ENCODE peak calls at places on chromosomes 12 and 14, in five cellular contexts. X is fibroblast of lung, P is Karpas-422, O is HCT116, B is GM23248. S is an unnamed sample.

GRCh38 chr14:26026384-26026783 is 571.4 kb downstream of the NOVA1 start:
- DNase-seq in O (no peak), B (no peak), P (no peak), X (no peak), S (no peak)

GRCh38 chr12:69501154-69501895 is 31.1 kb downstream of the FRS2 start:
- DNase-seq in B (peak; percentile 76), P (no peak), X (no peak), O (no peak), S (no peak)

GRCh38 chr14:77868552-77869300 is 68.8 kb downstream of the ADCK1 start:
- DNase-seq in X (no peak), B (no peak), O (no peak), P (no peak), S (no peak)

GRCh38 chr12:132190834-132191500 is 46.7 kb downstream of the NOC4L start:
- DNase-seq in P (no peak), B (no peak), X (no peak), O (no peak), S (no peak)

GRCh38 chr12:3651585-3652424 is 101.1 kb downstream of the CRACR2A start:
- DNase-seq in P (no peak), O (no peak), X (peak; percentile 6), B (no peak), S (no peak)

GRCh38 chr14:58243790-58244555 is 670 bp upstream of the PSMA3 start:
- DNase-seq in O (peak; percentile 26), B (peak; percentile 55), X (no peak), P (peak; percentile 75), S (no peak)

GRCh38 chr12:98799411-98799810 is 154.3 kb downstream of the APAF1 start:
- DNase-seq in P (no peak), O (peak; percentile 2), X (no peak), B (no peak), S (no peak)

GRCh38 chr14:70635971-70636595 is 5.6 kb upstream of the TTC9 start:
- DNase-seq in X (no peak), B (no peak), P (no peak), O (peak; percentile 58), S (no peak)

GRCh38 chr12:5173511-5174011 is 129.9 kb downstream of the KCNA5 start:
- DNase-seq in X (no peak), B (peak; percentile 33), O (peak; percentile 51), P (no peak), S (no peak)

GRCh38 chr12:80925237-80925636 is 12.5 kb downstream of the LIN7A start:
- DNase-seq in X (no peak), B (no peak), P (no peak), O (no peak), S (no peak)

GRCh38 chr14:100836053-100836805 is 10.3 kb downstream of the MEG3 start:
- DNase-seq in X (no peak), P (no peak), O (no peak), B (no peak), S (peak; percentile 49)

GRCh38 chr12:110916295-110916875 is 4.0 kb downstream of the MYL2 start:
- DNase-seq in X (no peak), P (no peak), O (no peak), B (no peak), S (no peak)

GRCh38 chr14:95490727-95491451 is 25.6 kb downstream of the SYNE3 start:
- DNase-seq in P (no peak), O (peak; percentile 12), B (peak; percentile 28), X (peak; percentile 40), S (peak; percentile 26)

GRCh38 chr14:22900088-22900799 is 17.2 kb downstream of the REM2 start:
- DNase-seq in B (peak; percentile 78), P (peak; percentile 91), O (peak; percentile 70), X (peak; percentile 81), S (no peak)

GRCh38 chr12:10641735-10642500 is 28.5 kb upstream of the MAGOHB start:
- DNase-seq in B (peak; percentile 76), O (no peak), P (no peak), X (peak; percentile 11), S (no peak)

GRCh38 chr12:47205532-47206449 is 126.0 kb upstream of the AMIGO2 start:
- DNase-seq in X (no peak), O (no peak), P (no peak), B (no peak), S (no peak)

GRCh38 chr12:113407931-113408585 is 4.4 kb upstream of the SDS start:
- DNase-seq in B (peak; percentile 83), O (no peak), X (peak; percentile 65), P (no peak), S (no peak)

DNA sequence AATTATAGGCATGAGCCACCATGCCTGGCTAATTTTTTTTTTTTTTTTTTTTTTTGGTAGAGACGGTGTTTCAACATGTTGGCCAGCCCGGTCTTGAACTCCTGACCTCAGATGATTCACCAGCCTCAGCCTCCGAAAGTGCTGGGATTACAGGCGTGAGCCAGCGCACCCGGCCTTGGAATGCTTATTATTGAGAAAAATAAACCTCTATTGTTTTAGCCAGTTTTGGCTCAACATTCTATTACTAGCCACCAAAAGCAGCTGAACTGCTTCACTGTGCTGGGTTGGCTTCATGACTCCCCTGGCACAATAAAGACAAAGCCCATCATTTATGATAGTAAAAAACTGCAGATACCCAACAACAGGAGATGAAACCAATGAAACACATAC is 93.5 kb upstream of the CEP83 start:
- DNase-seq in P (no peak), O (peak; percentile 51), B (peak; percentile 89), X (peak; percentile 82), S (no peak)
- H3K9ac ChIP-seq in P (no peak overlapping the region), O (peak overlapping the region; percentile 11), B (no peak overlapping the region), X (no peak overlapping the region), S (no peak overlapping the region)

GRCh38 chr12:91180577-91180976 is 2.0 kb downstream of the DCN start:
- DNase-seq in B (peak; percentile 91), X (peak; percentile 90), P (peak; percentile 74), O (no peak), S (no peak)

GRCh38 chr12:91185437-91185836 is 2.8 kb upstream of the DCN start:
- DNase-seq in B (no peak), O (no peak), X (no peak), P (no peak), S (no peak)

GRCh38 chr12:91181053-91181452 is 1.6 kb downstream of the DCN start:
- DNase-seq in O (no peak), P (peak; percentile 69), B (peak; percentile 18), X (peak; percentile 72), S (no peak)

GRCh38 chr12:91183565-91183964 is 948 bp upstream of the DCN start:
- DNase-seq in X (no peak), B (no peak), P (no peak), O (no peak), S (no peak)

DNA sequence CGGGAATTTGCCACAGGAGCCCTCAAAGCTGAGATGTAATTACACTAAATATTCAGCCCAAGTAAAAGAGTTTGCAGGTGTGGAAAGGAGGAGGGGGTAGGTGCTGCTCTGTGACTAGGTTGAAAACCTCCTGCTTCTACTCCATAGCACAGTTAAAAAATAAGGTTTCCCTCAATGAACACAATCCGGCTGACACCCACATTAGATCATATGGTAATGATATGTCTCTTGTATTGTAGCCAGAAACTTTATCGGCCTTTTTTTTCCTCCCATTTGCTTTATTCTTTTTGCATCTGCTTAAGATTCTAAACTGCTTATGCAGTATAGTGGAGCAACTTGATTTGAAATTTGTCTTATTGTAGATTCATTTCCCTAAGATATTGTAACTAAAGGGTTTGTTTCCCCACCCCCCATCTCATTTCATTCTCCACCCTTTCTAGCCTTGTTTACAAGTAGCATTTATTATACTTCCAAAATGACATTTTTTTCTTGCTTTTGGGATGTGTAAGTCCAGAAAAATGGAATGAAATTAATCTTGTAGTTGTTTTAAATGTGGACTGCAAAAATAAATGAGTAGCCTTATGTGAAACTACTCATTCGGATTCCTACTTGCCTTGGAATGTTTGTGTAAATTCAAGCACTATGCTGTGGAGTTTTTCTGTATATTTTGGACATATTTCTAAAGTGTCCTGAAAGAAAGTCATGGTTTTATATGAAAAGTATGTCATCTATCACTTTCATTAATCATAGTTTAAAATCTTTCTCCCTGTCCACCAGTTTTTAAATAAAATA is at the start of gene DCN:
- DNase-seq in B (peak; percentile 64), O (no peak), X (peak; percentile 82), P (peak; percentile 86), S (no peak)
- H3K27ac ChIP-seq in B (peak within 1 kb of the TSS; percentile 63), O (no peak within 1 kb of the TSS), X (peak within 1 kb of the TSS; percentile 47), P (peak within 1 kb of the TSS; percentile 98), S (no peak within 1 kb of the TSS)

GRCh38 chr12:31890295-31891285 is 68.6 kb upstream of the RESF1 start:
- DNase-seq in O (no peak), B (no peak), X (no peak), P (no peak), S (no peak)

DNA sequence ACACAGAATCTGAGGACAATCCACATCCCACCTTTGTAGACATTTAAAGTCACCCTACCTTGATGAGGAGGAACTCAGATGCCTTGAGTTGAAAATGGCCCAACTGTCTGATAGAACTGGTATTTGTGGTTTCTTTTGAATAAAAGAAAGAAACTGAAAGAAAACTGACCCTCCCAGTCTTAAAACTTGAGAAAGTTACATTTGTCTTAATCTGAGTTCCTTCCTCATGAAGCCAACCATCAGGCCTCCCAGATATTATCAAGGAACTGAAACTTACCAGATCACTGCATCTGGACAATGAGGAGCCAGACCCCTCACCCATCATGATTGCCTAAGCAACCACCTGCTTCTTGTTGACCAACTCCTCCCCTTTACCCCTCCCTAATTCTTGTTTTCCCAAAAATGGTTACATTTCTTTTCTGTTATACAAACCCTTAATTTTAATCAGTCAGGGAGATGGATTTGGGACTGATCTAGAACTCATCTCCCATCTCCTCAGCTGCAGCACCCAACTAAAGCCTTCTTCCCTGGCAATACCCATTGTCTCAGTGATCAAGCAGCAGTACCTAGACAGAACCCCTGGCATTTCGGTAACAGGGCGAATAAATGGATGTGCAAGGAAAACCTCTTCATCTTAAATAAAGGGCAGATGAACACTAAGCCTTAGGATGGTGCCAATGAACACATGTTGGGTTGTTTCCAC is 72.0 kb upstream of the RESF1 start:
- DNase-seq in X (no peak), O (no peak), P (peak; percentile 41), B (no peak), S (no peak)
- H3K9ac ChIP-seq in X (no peak overlapping the region), O (no peak overlapping the region), P (peak overlapping the region; percentile 12), B (no peak overlapping the region), S (no peak overlapping the region)

GRCh38 chr12:12871587-12872138 is 19.7 kb upstream of the GPRC5A start:
- DNase-seq in O (no peak), P (no peak), X (no peak), B (no peak), S (no peak)

GRCh38 chr12:12872139-12872933 is 19.0 kb upstream of the GPRC5A start:
- DNase-seq in P (no peak), X (peak; percentile 64), O (peak; percentile 87), B (peak; percentile 72), S (no peak)

GRCh38 chr12:12877145-12877544 is 14.2 kb upstream of the GPRC5A start:
- DNase-seq in O (no peak), X (no peak), P (no peak), B (no peak), S (no peak)

GRCh38 chr12:12872934-12873275 is 18.5 kb upstream of the GPRC5A start:
- DNase-seq in P (no peak), B (peak; percentile 69), O (peak; percentile 84), X (no peak), S (no peak)

DNA sequence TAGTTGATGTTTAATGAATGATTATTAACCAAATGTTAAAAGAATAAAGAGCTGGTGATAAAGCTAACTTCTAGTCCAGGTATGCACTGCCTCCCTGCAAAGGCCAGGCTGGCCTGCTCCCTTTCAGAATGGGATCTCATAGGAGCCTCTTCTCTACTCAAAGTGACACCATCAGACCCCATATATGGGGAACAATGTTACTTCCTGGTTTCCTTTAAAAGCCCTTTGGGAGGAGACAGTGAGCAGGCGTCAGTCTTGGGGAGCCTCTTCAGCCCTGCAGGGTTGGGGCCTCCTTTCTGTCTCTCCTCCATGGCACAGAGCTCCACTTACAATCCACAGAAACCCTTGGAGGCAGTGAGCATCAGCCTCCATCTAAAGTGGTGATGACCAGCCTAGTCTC is 17.3 kb upstream of the GPRC5A start:
- DNase-seq in X (no peak), B (no peak), P (peak; percentile 59), O (no peak), S (no peak)
- H3K27ac ChIP-seq in X (no peak overlapping the region), B (no peak overlapping the region), P (no peak overlapping the region), O (peak overlapping the region; percentile 88), S (no peak overlapping the region)

GRCh38 chr14:52313903-52314481 is at the start of gene PTGER2:
- DNase-seq in O (peak; percentile 57), P (no peak), X (peak; percentile 96), B (peak; percentile 97), S (peak; percentile 97)
- H3K9ac ChIP-seq in O (no peak within 1 kb of the TSS), P (no peak within 1 kb of the TSS), X (peak within 1 kb of the TSS; percentile 74), B (peak within 1 kb of the TSS; percentile 75), S (peak within 1 kb of the TSS; percentile 67)